ENCODE peak calls at places on chromosomes 16 and 17, in four cellular contexts. One of them, this sample, is unnamed.

GRCh38 chr17:39652635-39653315 is 12.4 kb upstream of the TCAP start:
- DNase-seq in K562: no peak
- DNase-seq in SK-N-SH: no peak
- DNase-seq in GM12878: no peak
- DNase-seq in this sample: no peak

GRCh38 chr17:78804777-78805176 is 22.7 kb upstream of the CYTH1 start:
- DNase-seq in K562: no peak
- DNase-seq in SK-N-SH: no peak
- DNase-seq in GM12878: no peak
- DNase-seq in this sample: no peak

GRCh38 chr17:83002118-83002805 is 77.1 kb upstream of the METRNL start:
- DNase-seq in K562: no peak
- DNase-seq in SK-N-SH: no peak
- DNase-seq in GM12878: no peak
- DNase-seq in this sample: no peak

GRCh38 chr16:528111-529011 is 849 bp downstream of the CAPN15 start:
- DNase-seq in K562: peak
- DNase-seq in SK-N-SH: peak
- DNase-seq in GM12878: no peak
- DNase-seq in this sample: no peak

GRCh38 chr16:7268182-7268581 is 64.5 kb upstream of the RBFOX1 start:
- DNase-seq in K562: peak
- DNase-seq in SK-N-SH: peak
- DNase-seq in GM12878: no peak
- DNase-seq in this sample: peak

GRCh38 chr16:87369117-87369775 is 14.3 kb downstream of the FBXO31 start:
- DNase-seq in K562: no peak
- DNase-seq in SK-N-SH: no peak
- DNase-seq in GM12878: no peak
- DNase-seq in this sample: no peak

GRCh38 chr17:64213995-64214507 is 49.0 kb downstream of the TEX2 start:
- DNase-seq in K562: peak
- DNase-seq in SK-N-SH: no peak
- DNase-seq in GM12878: no peak
- DNase-seq in this sample: no peak

GRCh38 chr16:66189951-66190350 is 176.5 kb upstream of the CDH5 start:
- DNase-seq in K562: no peak
- DNase-seq in SK-N-SH: no peak
- DNase-seq in GM12878: no peak
- DNase-seq in this sample: no peak

GRCh38 chr17:43456661-43457361 is 27.0 kb upstream of the DHX8 start:
- DNase-seq in K562: no peak
- DNase-seq in SK-N-SH: no peak
- DNase-seq in GM12878: no peak
- DNase-seq in this sample: no peak

GRCh38 chr17:40311575-40311974 is 2.6 kb downstream of the RARA start:
- DNase-seq in K562: no peak
- DNase-seq in SK-N-SH: no peak
- DNase-seq in GM12878: no peak
- DNase-seq in this sample: no peak

GRCh38 chr17:57989011-57989345 is 924 bp upstream of the VEZF1 start:
- DNase-seq in K562: peak
- DNase-seq in SK-N-SH: peak
- DNase-seq in GM12878: no peak
- DNase-seq in this sample: no peak

GRCh38 chr16:24748242-24748641 is 18.8 kb downstream of the TNRC6A start:
- DNase-seq in K562: no peak
- DNase-seq in SK-N-SH: no peak
- DNase-seq in GM12878: no peak
- DNase-seq in this sample: no peak

GRCh38 chr17:57084361-57084801 is 665 bp upstream of the AKAP1 start:
- DNase-seq in K562: no peak
- DNase-seq in SK-N-SH: no peak
- DNase-seq in GM12878: no peak
- DNase-seq in this sample: no peak

GRCh38 chr17:43851744-43852143 is 4.8 kb downstream of the CD300LG start:
- DNase-seq in K562: no peak
- DNase-seq in SK-N-SH: no peak
- DNase-seq in GM12878: no peak
- DNase-seq in this sample: no peak

GRCh38 chr16:47109361-47109760 is 34.4 kb downstream of the NETO2 start:
- DNase-seq in K562: no peak
- DNase-seq in SK-N-SH: no peak
- DNase-seq in GM12878: no peak
- DNase-seq in this sample: no peak

GRCh38 chr17:72995008-72995656 is 97.4 kb downstream of the SLC39A11 start:
- DNase-seq in K562: no peak
- DNase-seq in SK-N-SH: no peak
- DNase-seq in GM12878: no peak
- DNase-seq in this sample: no peak

GRCh38 chr16:84608281-84608680 is 9.6 kb downstream of the COTL1 start:
- DNase-seq in K562: no peak
- DNase-seq in SK-N-SH: no peak
- DNase-seq in GM12878: no peak
- DNase-seq in this sample: no peak

GRCh38 chr17:58224315-58224714 is 5.3 kb upstream of the MKS1 start:
- DNase-seq in K562: no peak
- DNase-seq in SK-N-SH: no peak
- DNase-seq in GM12878: no peak
- DNase-seq in this sample: no peak

GRCh38 chr16:57959804-57960203 is 11.1 kb downstream of the CNGB1 start:
- DNase-seq in K562: no peak
- DNase-seq in SK-N-SH: no peak
- DNase-seq in GM12878: no peak
- DNase-seq in this sample: no peak

GRCh38 chr17:35612924-35613521 is 25.9 kb downstream of the AP2B1 start:
- DNase-seq in K562: peak
- DNase-seq in SK-N-SH: peak
- DNase-seq in GM12878: no peak
- DNase-seq in this sample: no peak

GRCh38 chr16:89350701-89351380 is 133.3 kb downstream of the ZNF778 start:
- DNase-seq in K562: no peak
- DNase-seq in SK-N-SH: no peak
- DNase-seq in GM12878: no peak
- DNase-seq in this sample: no peak

GRCh38 chr17:2718150-2718938 is 6.8 kb upstream of the CLUH start:
- DNase-seq in K562: no peak
- DNase-seq in SK-N-SH: no peak
- DNase-seq in GM12878: no peak
- DNase-seq in this sample: no peak

GRCh38 chr16:67451704-67452435 is 20.9 kb downstream of the HSD11B2 start:
- DNase-seq in K562: no peak
- DNase-seq in SK-N-SH: no peak
- DNase-seq in GM12878: no peak
- DNase-seq in this sample: no peak

GRCh38 chr16:15642557-15643452 is at the start of gene MARF1:
- DNase-seq in K562: peak
- DNase-seq in SK-N-SH: peak
- DNase-seq in GM12878: peak
- DNase-seq in this sample: peak

GRCh38 chr16:1078579-1079021 is 6.1 kb downstream of the SSTR5 start:
- DNase-seq in K562: no peak
- DNase-seq in SK-N-SH: no peak
- DNase-seq in GM12878: no peak
- DNase-seq in this sample: no peak

GRCh38 chr17:16652252-16652651 is 1.4 kb downstream of the ZNF624 start:
- DNase-seq in K562: no peak
- DNase-seq in SK-N-SH: no peak
- DNase-seq in GM12878: no peak
- DNase-seq in this sample: no peak

GRCh38 chr17:10120749-10121148 is 77.7 kb downstream of the GAS7 start:
- DNase-seq in K562: no peak
- DNase-seq in SK-N-SH: no peak
- DNase-seq in GM12878: no peak
- DNase-seq in this sample: no peak

GRCh38 chr17:11495616-11496015 is 102.7 kb upstream of the DNAH9 start:
- DNase-seq in K562: no peak
- DNase-seq in SK-N-SH: no peak
- DNase-seq in GM12878: no peak
- DNase-seq in this sample: no peak

GRCh38 chr17:17125136-17126084 is 80.7 kb downstream of the PLD6 start:
- DNase-seq in K562: no peak
- DNase-seq in SK-N-SH: peak
- DNase-seq in GM12878: no peak
- DNase-seq in this sample: no peak

GRCh38 chr16:53827741-53828140 is 123.8 kb downstream of the FTO start:
- DNase-seq in K562: no peak
- DNase-seq in SK-N-SH: no peak
- DNase-seq in GM12878: no peak
- DNase-seq in this sample: no peak

GRCh38 chr17:27846042-27846655 is 45.8 kb upstream of the NOS2 start:
- DNase-seq in K562: no peak
- DNase-seq in SK-N-SH: no peak
- DNase-seq in GM12878: no peak
- DNase-seq in this sample: no peak

GRCh38 chr17:76535788-76536510 is 1.6 kb downstream of the CYGB start:
- DNase-seq in K562: no peak
- DNase-seq in SK-N-SH: peak
- DNase-seq in GM12878: no peak
- DNase-seq in this sample: no peak

DNA sequence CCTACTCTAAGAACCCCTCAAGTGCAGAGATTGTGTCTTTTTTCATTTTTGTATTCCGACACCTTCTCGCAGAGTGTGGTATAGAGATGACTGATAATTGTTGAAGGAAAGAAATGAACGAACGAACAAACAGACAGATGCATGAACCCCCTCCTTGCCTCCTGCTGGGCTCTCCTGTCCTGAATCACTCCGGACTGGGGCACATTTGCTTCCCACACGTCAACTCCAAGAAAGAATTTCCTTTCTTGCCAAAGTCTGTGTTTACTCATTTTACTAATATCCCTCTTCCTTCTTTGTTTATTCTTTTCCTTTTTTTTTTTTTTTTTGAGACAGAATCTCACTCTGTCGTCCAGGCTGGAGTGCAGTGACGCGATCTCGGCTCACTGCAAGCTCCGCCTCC is 37.5 kb upstream of the BHLHA9 start:
- DNase-seq in K562: no peak
- DNase-seq in SK-N-SH: no peak
- DNase-seq in GM12878: no peak
- DNase-seq in this sample: no peak
- TF ChIP-seq JUND in K562: no peak
- TF ChIP-seq JUND in SK-N-SH: no peak
- TF ChIP-seq JUND in GM12878: no peak
- TF ChIP-seq JUND in this sample: no peak

GRCh38 chr16:21990381-21990944 is 10.5 kb downstream of the PDZD9 start:
- DNase-seq in K562: no peak
- DNase-seq in SK-N-SH: no peak
- DNase-seq in GM12878: no peak
- DNase-seq in this sample: no peak

GRCh38 chr16:21991621-21992020 is 9.3 kb downstream of the PDZD9 start:
- DNase-seq in K562: no peak
- DNase-seq in SK-N-SH: no peak
- DNase-seq in GM12878: no peak
- DNase-seq in this sample: no peak

GRCh38 chr16:21986692-21987246 is 14.1 kb downstream of the PDZD9 start:
- DNase-seq in K562: no peak
- DNase-seq in SK-N-SH: no peak
- DNase-seq in GM12878: no peak
- DNase-seq in this sample: no peak

GRCh38 chr16:21987498-21987897 is 13.4 kb downstream of the PDZD9 start:
- DNase-seq in K562: no peak
- DNase-seq in SK-N-SH: no peak
- DNase-seq in GM12878: no peak
- DNase-seq in this sample: no peak

GRCh38 chr16:21989141-21989540 is 11.8 kb downstream of the PDZD9 start:
- DNase-seq in K562: no peak
- DNase-seq in SK-N-SH: no peak
- DNase-seq in GM12878: no peak
- DNase-seq in this sample: no peak
- TF ChIP-seq NRF1 in K562: no peak
- TF ChIP-seq NRF1 in SK-N-SH: no peak
- TF ChIP-seq NRF1 in GM12878: no peak
- TF ChIP-seq NRF1 in this sample: no peak

GRCh38 chr17:66829386-66829864 is 5.5 kb upstream of the CACNG5 start:
- DNase-seq in K562: peak
- DNase-seq in SK-N-SH: no peak
- DNase-seq in GM12878: no peak
- DNase-seq in this sample: peak
- TF ChIP-seq JUND in K562: no peak
- TF ChIP-seq JUND in SK-N-SH: no peak
- TF ChIP-seq JUND in GM12878: no peak
- TF ChIP-seq JUND in this sample: no peak

DNA sequence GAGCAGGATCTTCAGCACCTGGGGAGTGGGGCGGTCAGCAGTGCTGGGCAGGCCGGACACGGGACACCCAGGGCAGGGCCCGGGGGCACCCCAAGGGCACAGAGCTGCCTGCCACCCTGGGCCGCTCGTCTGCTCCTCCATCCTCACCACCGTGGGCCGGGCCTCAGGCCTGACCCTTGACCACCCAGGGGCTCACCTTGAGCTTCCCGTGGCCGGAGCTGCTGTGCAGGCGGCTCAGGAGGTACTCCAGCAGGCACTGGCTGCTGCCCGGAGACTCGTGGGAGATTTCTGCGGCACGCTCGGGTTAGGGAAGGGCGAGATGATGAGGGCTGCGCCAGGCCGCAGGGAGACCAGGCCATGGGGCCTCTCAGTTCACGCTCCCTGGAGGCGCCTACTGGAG is 2.1 kb downstream of the TEPSIN start:
- DNase-seq in K562: no peak
- DNase-seq in SK-N-SH: no peak
- DNase-seq in GM12878: no peak
- DNase-seq in this sample: no peak
- TF ChIP-seq NRF1 in K562: no peak
- TF ChIP-seq NRF1 in SK-N-SH: no peak
- TF ChIP-seq NRF1 in GM12878: no peak
- TF ChIP-seq NRF1 in this sample: no peak

GRCh38 chr16:23511731-23512130 is 1.4 kb upstream of the GGA2 start:
- DNase-seq in K562: no peak
- DNase-seq in SK-N-SH: no peak
- DNase-seq in GM12878: no peak
- DNase-seq in this sample: no peak

GRCh38 chr16:23509441-23509754 is 896 bp downstream of the GGA2 start:
- DNase-seq in K562: no peak
- DNase-seq in SK-N-SH: no peak
- DNase-seq in GM12878: no peak
- DNase-seq in this sample: no peak

GRCh38 chr16:23510154-23510914 is at the start of gene GGA2:
- DNase-seq in K562: peak
- DNase-seq in SK-N-SH: peak
- DNase-seq in GM12878: no peak
- DNase-seq in this sample: no peak

GRCh38 chr16:23508589-23509440 is 1.5 kb downstream of the GGA2 start:
- DNase-seq in K562: no peak
- DNase-seq in SK-N-SH: no peak
- DNase-seq in GM12878: no peak
- DNase-seq in this sample: no peak

GRCh38 chr16:23509763-23510153 is 536 bp downstream of the GGA2 start:
- DNase-seq in K562: no peak
- DNase-seq in SK-N-SH: no peak
- DNase-seq in GM12878: no peak
- DNase-seq in this sample: no peak
- TF ChIP-seq JUND in K562: no peak
- TF ChIP-seq JUND in SK-N-SH: no peak
- TF ChIP-seq JUND in GM12878: no peak
- TF ChIP-seq JUND in this sample: no peak